ENCODE peak calls at places on chromosomes 7 and 10, in four cellular contexts. C is nephron progenitor cell, O is progenitor cell of endocrine pancreas, X is WTC11. F is an unnamed sample.

GRCh38 chr10:101843032-101843991 is at the start of gene KCNIP2:
- DNase-seq in C (peak), X (peak), O (peak), F (peak)

GRCh38 chr7:45347804-45348203 is 190.2 kb downstream of the RAMP3 start:
- DNase-seq in O (no peak), X (no peak), C (no peak), F (no peak)

GRCh38 chr10:123848564-123849457 is 42.8 kb downstream of the CPXM2 start:
- DNase-seq in C (no peak), O (no peak), X (no peak), F (peak)

GRCh38 chr7:114104035-114104434 is 185.2 kb upstream of the PPP1R3A start:
- DNase-seq in C (no peak), O (no peak), X (no peak), F (no peak)

GRCh38 chr10:35641430-35642015 is 573 bp downstream of the FZD8 start:
- DNase-seq in O (peak), X (peak), C (peak), F (peak)

GRCh38 chr10:88992945-88993537 is 2.4 kb downstream of the FAS start:
- DNase-seq in C (no peak), O (no peak), X (no peak), F (peak)

GRCh38 chr7:114791771-114792170 is 130.1 kb upstream of the MDFIC start:
- DNase-seq in C (no peak), O (no peak), X (no peak), F (no peak)

GRCh38 chr10:124484016-124484415 is 22.4 kb downstream of the LHPP start:
- DNase-seq in O (no peak), X (no peak), C (no peak), F (no peak)

GRCh38 chr7:92255308-92255707 is 9.5 kb downstream of the ANKIB1 start:
- DNase-seq in X (no peak), C (no peak), O (no peak), F (no peak)

GRCh38 chr10:79948976-79949722 is at the start of gene SFTPD:
- DNase-seq in O (no peak), C (no peak), X (no peak), F (no peak)

GRCh38 chr10:101558206-101558605 is 29.9 kb downstream of the POLL start:
- DNase-seq in X (no peak), C (no peak), O (no peak), F (peak)

GRCh38 chr10:103493911-103494877 is 689 bp downstream of the NEURL1 start:
- DNase-seq in O (no peak), X (peak), C (peak), F (no peak)

GRCh38 chr7:105649727-105650381 is 68.6 kb upstream of the EFCAB10 start:
- DNase-seq in O (no peak), X (no peak), C (no peak), F (no peak)

GRCh38 chr7:19122018-19122588 is 4.7 kb upstream of the TWIST1 start:
- DNase-seq in C (no peak), X (no peak), O (no peak), F (peak)

GRCh38 chr10:120041807-120042545 is 149.4 kb downstream of the SEC23IP start:
- DNase-seq in C (no peak), O (no peak), X (no peak), F (no peak)

GRCh38 chr10:71281646-71282322 is 37.3 kb upstream of the SLC29A3 start:
- DNase-seq in X (no peak), O (no peak), C (no peak), F (no peak)
- TF ChIP-seq CTCF in X (no peak), O (no peak), C (no peak), F (no peak)

GRCh38 chr10:23530079-23530478 is 91.2 kb downstream of the OTUD1 start:
- DNase-seq in C (no peak), O (no peak), X (no peak), F (peak)
- TF ChIP-seq CTCF in C (no peak), O (peak), X (no peak), F (peak)

GRCh38 chr7:144670251-144670650 is 165.6 kb downstream of the TPK1 start:
- DNase-seq in X (no peak), C (no peak), O (no peak), F (no peak)
- TF ChIP-seq CTCF in X (no peak), C (no peak), O (no peak), F (no peak)

GRCh38 chr7:128020161-128020560 is 11.1 kb downstream of the LRRC4 start:
- DNase-seq in O (no peak), X (peak), C (no peak), F (peak)
- TF ChIP-seq CTCF in O (peak), X (peak), C (peak), F (peak)